ENCODE peak calls at places on chromosomes 3 and 15, in five cellular contexts. W is DND-41, L is OCI-LY7, E is HCT116, Z is heart left ventricle. C is an unnamed sample.

GRCh38 chr3:187795207-187795960 is 50.1 kb upstream of the BCL6 start:
- DNase-seq in W (no peak), E (no peak), L (no peak), Z (no peak), C (no peak)

GRCh38 chr3:64685800-64686445 is 1.9 kb downstream of the ADAMTS9 start:
- DNase-seq in L (no peak), Z (peak), W (no peak), E (peak), C (peak)

GRCh38 chr15:82750831-82751181 is 41.1 kb upstream of the AP3B2 start:
- DNase-seq in E (no peak), L (peak), W (peak), Z (no peak), C (peak)

GRCh38 chr3:29385056-29385455 is 104.2 kb downstream of the RBMS3 start:
- DNase-seq in L (no peak), Z (no peak), E (no peak), W (no peak), C (no peak)

GRCh38 chr15:38905634-38906033 is 341.0 kb upstream of the RASGRP1 start:
- DNase-seq in L (no peak), E (no peak), Z (no peak), W (no peak), C (peak)

GRCh38 chr3:196138464-196138863 is 56.6 kb upstream of the TFRC start:
- DNase-seq in W (no peak), L (no peak), Z (no peak), E (no peak), C (no peak)

GRCh38 chr3:36792342-36792741 is 28.0 kb upstream of the DCLK3 start:
- DNase-seq in L (peak), W (peak), Z (no peak), E (peak), C (peak)

GRCh38 chr3:111694471-111694870 is 99.3 kb upstream of the ZBED2 start:
- DNase-seq in L (no peak), Z (no peak), W (no peak), E (no peak), C (peak)

GRCh38 chr15:81295466-81296145 is 28.3 kb downstream of the STARD5 start:
- DNase-seq in Z (no peak), W (no peak), L (peak), E (no peak), C (no peak)

GRCh38 chr3:194323785-194324735 is 27.1 kb downstream of the CPN2 start:
- DNase-seq in Z (peak), L (no peak), E (peak), W (no peak), C (no peak)

GRCh38 chr3:15300318-15301078 is 31.9 kb downstream of the SH3BP5 start:
- DNase-seq in L (no peak), E (peak), W (peak), Z (no peak), C (peak)

GRCh38 chr3:170244566-170244965 is 22.3 kb downstream of the PRKCI start:
- DNase-seq in L (no peak), W (no peak), Z (no peak), E (no peak), C (peak)

GRCh38 chr15:74780983-74781672 is 752 bp upstream of the CSK start:
- DNase-seq in L (peak), E (no peak), Z (no peak), W (peak), C (peak)

GRCh38 chr3:30578479-30578878 is 27.9 kb upstream of the TGFBR2 start:
- DNase-seq in Z (no peak), L (no peak), E (no peak), W (no peak), C (peak)

GRCh38 chr3:192957441-192957951 is 39.8 kb upstream of the MB21D2 start:
- DNase-seq in Z (peak), W (no peak), L (no peak), E (no peak), C (peak)

GRCh38 chr3:62665627-62666433 is 209.4 kb downstream of the CADPS start:
- DNase-seq in E (peak), W (peak), L (peak), Z (peak), C (peak)

GRCh38 chr15:96312641-96313335 is 17.7 kb upstream of the NR2F2 start:
- DNase-seq in Z (no peak), W (no peak), L (no peak), E (no peak), C (peak)

GRCh38 chr3:112115161-112115739 is 17.8 kb downstream of the GCSAM start:
- DNase-seq in E (no peak), Z (no peak), W (no peak), L (peak), C (no peak)

GRCh38 chr3:50267280-50267913 is 1.6 kb upstream of the SEMA3B start:
- DNase-seq in E (no peak), L (no peak), W (no peak), Z (peak), C (no peak)

GRCh38 chr3:19641408-19641807 is 292.6 kb downstream of the EFHB start:
- DNase-seq in E (no peak), W (no peak), L (no peak), Z (no peak), C (no peak)

GRCh38 chr3:190865828-190866227 is 3.3 kb upstream of the GMNC start:
- DNase-seq in L (no peak), W (no peak), Z (no peak), E (no peak), C (peak)

GRCh38 chr3:172514678-172515077 is 8.6 kb downstream of the TNFSF10 start:
- DNase-seq in E (no peak), Z (no peak), W (no peak), L (no peak), C (no peak)

GRCh38 chr3:49020335-49021212 is 1.3 kb upstream of the NDUFAF3 start:
- DNase-seq in L (peak), Z (peak), W (peak), E (no peak), C (no peak)

GRCh38 chr3:155746703-155747102 is 1.8 kb upstream of the PLCH1 start:
- DNase-seq in W (no peak), Z (no peak), E (no peak), L (no peak), C (no peak)

GRCh38 chr3:155745795-155746550 is 1.1 kb upstream of the PLCH1 start:
- DNase-seq in Z (no peak), L (no peak), W (no peak), E (peak), C (peak)

GRCh38 chr3:155747867-155748266 is 3.0 kb upstream of the PLCH1 start:
- DNase-seq in E (no peak), L (no peak), Z (no peak), W (no peak), C (no peak)

GRCh38 chr3:155748611-155749365 is 3.9 kb upstream of the PLCH1 start:
- DNase-seq in W (no peak), L (no peak), E (no peak), Z (no peak), C (no peak)

GRCh38 chr3:155747286-155747685 is 2.4 kb upstream of the PLCH1 start:
- DNase-seq in E (no peak), L (no peak), W (no peak), Z (no peak), C (no peak)
- H3K4me3 ChIP-seq in E (no peak), L (no peak), W (no peak), Z (no peak), C (no peak)

GRCh38 chr3:125256675-125257074 is 44.1 kb upstream of the SLC12A8 start:
- DNase-seq in W (no peak), E (no peak), Z (no peak), L (no peak), C (no peak)

GRCh38 chr3:125262155-125262554 is 49.6 kb upstream of the SLC12A8 start:
- DNase-seq in L (no peak), E (no peak), Z (no peak), W (no peak), C (no peak)

GRCh38 chr3:125260158-125260557 is 47.6 kb upstream of the SLC12A8 start:
- DNase-seq in Z (no peak), L (no peak), W (no peak), E (no peak), C (no peak)

GRCh38 chr3:125257563-125257962 is 45.0 kb upstream of the SLC12A8 start:
- DNase-seq in E (no peak), L (no peak), W (no peak), Z (no peak), C (no peak)

GRCh38 chr3:125261031-125261430 is 48.5 kb upstream of the SLC12A8 start:
- DNase-seq in E (no peak), W (no peak), Z (no peak), L (no peak), C (no peak)
- H3K4me3 ChIP-seq in E (no peak), W (no peak), Z (no peak), L (no peak), C (no peak)

DNA sequence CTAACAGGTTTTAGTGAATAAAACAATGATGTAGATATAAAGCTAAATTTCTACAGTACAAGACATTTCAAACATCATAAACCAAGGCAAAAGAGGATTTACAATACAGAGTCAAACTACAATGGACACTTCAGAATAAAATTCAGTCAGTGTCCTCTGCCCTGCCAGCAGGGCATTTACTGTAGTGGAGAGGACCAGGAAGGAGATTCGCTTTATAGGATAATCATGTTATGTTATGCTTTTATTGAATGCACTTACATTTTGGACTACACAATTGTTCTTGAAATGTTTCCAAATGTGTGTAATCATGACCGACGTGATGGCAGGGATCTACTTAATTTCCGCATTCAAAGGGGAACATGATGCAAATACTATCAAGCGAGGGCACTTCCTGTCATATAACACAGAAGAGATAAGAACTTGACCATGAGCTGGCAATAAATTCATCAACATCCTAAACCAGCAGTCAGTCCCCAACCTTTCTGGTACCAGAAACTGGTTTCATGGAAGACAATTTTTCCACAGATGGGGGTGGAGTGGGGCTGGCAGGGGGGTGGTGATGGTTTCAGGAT is 925.6 kb downstream of the FHIT start:
- DNase-seq in E (no peak), Z (no peak), W (no peak), L (no peak), C (no peak)
- H3K4me3 ChIP-seq in E (no peak), Z (no peak), W (no peak), L (no peak), C (no peak)

GRCh38 chr15:89662893-89663673 is 7.8 kb upstream of the KIF7 start:
- DNase-seq in E (no peak), L (no peak), W (no peak), Z (peak), C (peak)

GRCh38 chr15:89666147-89666857 is 11.0 kb upstream of the KIF7 start:
- DNase-seq in L (no peak), W (no peak), Z (no peak), E (no peak), C (no peak)

GRCh38 chr15:89664441-89664840 is 9.2 kb upstream of the KIF7 start:
- DNase-seq in W (no peak), L (no peak), Z (no peak), E (no peak), C (no peak)

GRCh38 chr15:89665449-89666146 is 10.3 kb upstream of the KIF7 start:
- DNase-seq in Z (peak), L (no peak), W (no peak), E (no peak), C (peak)

GRCh38 chr15:89664951-89665350 is 9.7 kb upstream of the KIF7 start:
- DNase-seq in L (no peak), E (no peak), W (no peak), Z (no peak), C (no peak)
- H3K4me3 ChIP-seq in L (no peak), E (no peak), W (no peak), Z (peak), C (no peak)

GRCh38 chr15:68279218-68279533 is 1.6 kb downstream of the FEM1B start:
- DNase-seq in W (no peak), L (no peak), E (no peak), Z (no peak), C (no peak)

GRCh38 chr15:68283401-68283800 is 5.9 kb downstream of the FEM1B start:
- DNase-seq in Z (no peak), W (no peak), L (no peak), E (no peak), C (no peak)

GRCh38 chr15:68278345-68279217 is 1.0 kb downstream of the FEM1B start:
- DNase-seq in E (no peak), Z (no peak), L (peak), W (no peak), C (peak)

GRCh38 chr15:68279779-68280745 is 2.5 kb downstream of the FEM1B start:
- DNase-seq in E (no peak), Z (no peak), L (no peak), W (no peak), C (peak)

DNA sequence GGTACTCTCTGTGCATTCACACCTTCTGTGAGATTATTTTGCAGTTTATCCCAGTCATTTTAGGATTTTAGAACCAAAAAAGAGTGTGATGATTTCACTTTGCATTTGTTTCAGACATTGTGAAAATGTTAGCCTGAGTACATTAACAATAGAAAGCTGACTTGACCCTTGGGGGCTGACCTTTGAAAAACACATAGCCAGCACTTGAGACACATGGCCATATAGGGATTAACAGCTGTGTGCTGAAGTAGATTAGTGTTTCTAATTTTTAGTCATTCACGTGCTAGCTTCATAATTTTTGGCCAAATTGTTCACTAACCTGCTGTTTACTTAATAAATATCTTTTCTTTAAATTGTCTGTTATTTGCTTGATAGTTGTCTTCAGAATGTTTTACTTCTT is 3.5 kb downstream of the FEM1B start:
- DNase-seq in W (no peak), E (no peak), Z (no peak), L (no peak), C (no peak)
- H3K4me3 ChIP-seq in W (no peak), E (no peak), Z (peak), L (peak), C (peak)

DNA sequence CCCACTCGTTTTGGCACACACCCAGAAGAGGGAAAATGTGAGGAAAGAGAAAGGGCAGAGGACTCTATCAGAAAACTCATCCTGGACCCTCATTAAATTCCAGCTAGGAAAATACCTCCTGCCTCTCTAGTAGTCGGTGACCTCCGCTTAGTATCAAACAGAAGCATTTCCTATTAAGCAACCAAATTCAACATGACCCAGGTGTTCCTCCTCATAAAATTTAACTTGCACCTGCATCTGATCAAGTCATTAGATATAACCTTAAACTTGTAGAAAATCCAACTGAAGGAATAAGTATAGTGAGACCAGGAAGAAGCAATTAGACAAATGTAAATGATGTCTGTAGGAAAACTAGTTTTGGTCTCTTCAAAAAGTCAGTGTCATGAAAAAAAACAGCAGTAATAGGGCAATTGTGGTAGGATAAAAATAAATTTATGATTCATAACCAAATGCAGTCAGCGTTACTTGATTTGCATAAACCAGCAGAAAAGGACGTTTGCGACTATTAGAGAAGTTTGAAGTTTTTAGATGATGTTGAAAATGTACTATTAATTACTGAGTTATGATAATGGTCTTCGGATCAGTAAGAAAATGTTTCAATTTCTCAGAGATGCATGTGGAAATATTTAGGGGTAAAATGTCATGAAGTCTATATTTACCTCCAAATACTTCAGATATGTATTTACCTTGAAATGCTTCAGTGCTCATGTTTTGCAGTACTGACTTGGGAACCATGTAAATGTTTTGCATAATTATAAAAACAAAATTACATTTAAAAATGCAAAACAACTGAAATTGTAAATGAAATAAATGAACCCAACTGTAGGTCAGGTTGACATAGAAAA is 44.6 kb downstream of the LDHAL6B start:
- DNase-seq in E (no peak), L (peak), W (no peak), Z (no peak), C (no peak)
- H3K4me3 ChIP-seq in E (no peak), L (peak), W (no peak), Z (no peak), C (no peak)

DNA sequence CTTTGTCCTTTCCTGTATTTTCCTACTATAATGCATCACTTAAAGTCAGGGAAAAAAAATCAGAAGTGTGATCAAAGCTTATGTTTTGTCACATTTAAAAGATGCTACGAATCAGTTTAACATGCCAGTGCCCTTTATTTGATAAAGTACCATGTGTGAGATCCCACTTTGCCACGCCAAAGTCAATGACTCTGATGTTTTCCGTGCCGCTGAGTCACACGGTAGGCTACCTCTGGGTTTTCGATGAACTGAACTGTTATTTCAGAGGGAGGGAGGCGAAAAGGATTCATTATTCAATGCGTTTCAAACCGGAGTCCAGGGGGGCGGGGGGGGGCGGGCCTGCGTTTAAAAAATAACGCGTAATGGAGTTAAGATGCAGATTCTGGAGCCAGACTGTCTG is 203.0 kb downstream of the ABHD5 start:
- DNase-seq in W (no peak), L (no peak), Z (no peak), E (no peak), C (peak)
- H3K4me3 ChIP-seq in W (no peak), L (peak), Z (peak), E (peak), C (peak)

GRCh38 chr3:186788482-186789370 is 5.3 kb downstream of the EIF4A2 start:
- DNase-seq in Z (no peak), E (no peak), W (no peak), L (no peak), C (no peak)
- H3K4me3 ChIP-seq in Z (no peak), E (no peak), W (no peak), L (peak), C (no peak)

C was measured in bronchial epithelial cell.